ENCODE peak calls at places on chromosome 5, in ten cellular contexts. One of them, this sample, is unnamed.

GRCh38 chr5:134018154-134018985 is 13.6 kb upstream of the VDAC1 start:
- DNase-seq in upper lobe of right lung: no peak
- DNase-seq in bronchial epithelial cell: peak
- DNase-seq in A549: peak
- DNase-seq in spleen: peak
- DNase-seq in fibroblast of lung: peak
- DNase-seq in endothelial cell: no peak
- DNase-seq in astrocyte of the spinal cord: no peak
- DNase-seq in breast epithelium: no peak
- DNase-seq in natural killer cell: no peak
- DNase-seq in this sample: no peak

GRCh38 chr5:116395708-116396203 is 178.9 kb downstream of the SEMA6A start:
- DNase-seq in natural killer cell: no peak
- DNase-seq in astrocyte of the spinal cord: no peak
- DNase-seq in fibroblast of lung: no peak
- DNase-seq in bronchial epithelial cell: no peak
- DNase-seq in upper lobe of right lung: no peak
- DNase-seq in breast epithelium: no peak
- DNase-seq in endothelial cell: no peak
- DNase-seq in A549: no peak
- DNase-seq in spleen: no peak
- DNase-seq in this sample: no peak

GRCh38 chr5:1011226-1011631 is 2.6 kb downstream of the NKD2 start:
- DNase-seq in bronchial epithelial cell: peak
- DNase-seq in spleen: peak
- DNase-seq in endothelial cell: peak
- DNase-seq in natural killer cell: no peak
- DNase-seq in upper lobe of right lung: peak
- DNase-seq in astrocyte of the spinal cord: no peak
- DNase-seq in fibroblast of lung: no peak
- DNase-seq in breast epithelium: no peak
- DNase-seq in A549: peak
- DNase-seq in this sample: peak

GRCh38 chr5:68178579-68178978 is 37.0 kb upstream of the PIK3R1 start:
- DNase-seq in astrocyte of the spinal cord: no peak
- DNase-seq in A549: peak
- DNase-seq in endothelial cell: no peak
- DNase-seq in spleen: no peak
- DNase-seq in upper lobe of right lung: no peak
- DNase-seq in breast epithelium: no peak
- DNase-seq in fibroblast of lung: peak
- DNase-seq in natural killer cell: no peak
- DNase-seq in bronchial epithelial cell: peak
- DNase-seq in this sample: no peak

GRCh38 chr5:174383196-174384178 is 338.0 kb downstream of the NSG2 start:
- DNase-seq in fibroblast of lung: no peak
- DNase-seq in A549: no peak
- DNase-seq in spleen: no peak
- DNase-seq in bronchial epithelial cell: peak
- DNase-seq in astrocyte of the spinal cord: no peak
- DNase-seq in upper lobe of right lung: no peak
- DNase-seq in natural killer cell: no peak
- DNase-seq in endothelial cell: no peak
- DNase-seq in breast epithelium: no peak
- DNase-seq in this sample: no peak

GRCh38 chr5:57650360-57651069 is 167.9 kb upstream of the ACTBL2 start:
- DNase-seq in bronchial epithelial cell: peak
- DNase-seq in spleen: no peak
- DNase-seq in astrocyte of the spinal cord: peak
- DNase-seq in breast epithelium: no peak
- DNase-seq in natural killer cell: no peak
- DNase-seq in fibroblast of lung: peak
- DNase-seq in A549: peak
- DNase-seq in endothelial cell: peak
- DNase-seq in upper lobe of right lung: no peak
- DNase-seq in this sample: peak

GRCh38 chr5:139100825-139101224 is 97.3 kb downstream of the SIL1 start:
- DNase-seq in breast epithelium: no peak
- DNase-seq in astrocyte of the spinal cord: peak
- DNase-seq in A549: peak
- DNase-seq in upper lobe of right lung: no peak
- DNase-seq in endothelial cell: no peak
- DNase-seq in fibroblast of lung: peak
- DNase-seq in natural killer cell: no peak
- DNase-seq in bronchial epithelial cell: peak
- DNase-seq in spleen: no peak
- DNase-seq in this sample: no peak

GRCh38 chr5:122996102-122996501 is 40.4 kb downstream of the PPIC start:
- DNase-seq in A549: no peak
- DNase-seq in astrocyte of the spinal cord: no peak
- DNase-seq in upper lobe of right lung: no peak
- DNase-seq in fibroblast of lung: no peak
- DNase-seq in spleen: no peak
- DNase-seq in endothelial cell: no peak
- DNase-seq in bronchial epithelial cell: no peak
- DNase-seq in natural killer cell: no peak
- DNase-seq in breast epithelium: no peak
- DNase-seq in this sample: no peak

GRCh38 chr5:11023970-11024369 is 262.9 kb upstream of the DAP start:
- DNase-seq in upper lobe of right lung: no peak
- DNase-seq in fibroblast of lung: no peak
- DNase-seq in endothelial cell: no peak
- DNase-seq in breast epithelium: no peak
- DNase-seq in A549: no peak
- DNase-seq in astrocyte of the spinal cord: no peak
- DNase-seq in natural killer cell: no peak
- DNase-seq in spleen: no peak
- DNase-seq in bronchial epithelial cell: no peak
- DNase-seq in this sample: no peak

GRCh38 chr5:67037171-67037570 is 159.4 kb downstream of the CD180 start:
- DNase-seq in astrocyte of the spinal cord: no peak
- DNase-seq in A549: no peak
- DNase-seq in fibroblast of lung: no peak
- DNase-seq in breast epithelium: no peak
- DNase-seq in upper lobe of right lung: no peak
- DNase-seq in bronchial epithelial cell: peak
- DNase-seq in endothelial cell: no peak
- DNase-seq in spleen: no peak
- DNase-seq in natural killer cell: no peak
- DNase-seq in this sample: no peak

GRCh38 chr5:138724470-138725146 is 28.6 kb upstream of the CTNNA1 start:
- DNase-seq in natural killer cell: no peak
- DNase-seq in bronchial epithelial cell: peak
- DNase-seq in upper lobe of right lung: peak
- DNase-seq in endothelial cell: no peak
- DNase-seq in A549: no peak
- DNase-seq in astrocyte of the spinal cord: no peak
- DNase-seq in spleen: no peak
- DNase-seq in fibroblast of lung: no peak
- DNase-seq in breast epithelium: peak
- DNase-seq in this sample: no peak

GRCh38 chr5:129094924-129095797 is 612 bp downstream of the ISOC1 start:
- DNase-seq in bronchial epithelial cell: peak
- DNase-seq in spleen: peak
- DNase-seq in astrocyte of the spinal cord: no peak
- DNase-seq in natural killer cell: peak
- DNase-seq in A549: peak
- DNase-seq in endothelial cell: peak
- DNase-seq in breast epithelium: peak
- DNase-seq in upper lobe of right lung: peak
- DNase-seq in fibroblast of lung: peak
- DNase-seq in this sample: peak
- TF ChIP-seq CTCF in bronchial epithelial cell: peak
- TF ChIP-seq CTCF in spleen: no peak
- TF ChIP-seq CTCF in astrocyte of the spinal cord: no peak
- TF ChIP-seq CTCF in natural killer cell: no peak
- TF ChIP-seq CTCF in A549: peak
- TF ChIP-seq CTCF in endothelial cell: peak
- TF ChIP-seq CTCF in breast epithelium: no peak
- TF ChIP-seq CTCF in upper lobe of right lung: peak
- TF ChIP-seq CTCF in fibroblast of lung: peak
- TF ChIP-seq CTCF in this sample: peak

DNA sequence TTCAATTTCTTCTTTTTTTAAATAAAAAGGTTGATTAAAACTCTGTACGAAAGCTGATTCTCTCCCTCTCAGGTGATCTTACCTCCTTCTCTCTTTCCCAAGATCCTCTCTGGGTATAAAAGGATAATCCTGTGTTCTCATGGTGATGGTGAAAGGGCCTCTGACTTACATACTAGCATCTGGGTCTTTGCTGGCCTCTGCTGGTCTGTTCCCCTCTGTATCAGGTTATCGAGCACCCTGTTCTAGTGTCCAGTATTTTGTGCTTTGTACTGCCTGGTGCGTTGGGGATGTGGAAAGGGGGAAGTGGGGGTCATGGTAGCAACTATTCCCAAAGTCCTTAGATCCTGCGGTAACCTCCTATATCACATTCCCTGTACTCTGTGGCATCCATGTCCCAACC is 328.9 kb downstream of the NR2F1-AS1 start:
- DNase-seq in endothelial cell: no peak
- DNase-seq in spleen: no peak
- DNase-seq in astrocyte of the spinal cord: no peak
- DNase-seq in A549: peak
- DNase-seq in natural killer cell: no peak
- DNase-seq in breast epithelium: no peak
- DNase-seq in bronchial epithelial cell: no peak
- DNase-seq in fibroblast of lung: peak
- DNase-seq in upper lobe of right lung: no peak
- DNase-seq in this sample: no peak
- TF ChIP-seq CTCF in endothelial cell: no peak
- TF ChIP-seq CTCF in spleen: no peak
- TF ChIP-seq CTCF in astrocyte of the spinal cord: peak
- TF ChIP-seq CTCF in A549: no peak
- TF ChIP-seq CTCF in natural killer cell: no peak
- TF ChIP-seq CTCF in breast epithelium: no peak
- TF ChIP-seq CTCF in bronchial epithelial cell: no peak
- TF ChIP-seq CTCF in fibroblast of lung: no peak
- TF ChIP-seq CTCF in upper lobe of right lung: no peak
- TF ChIP-seq CTCF in this sample: no peak

DNA sequence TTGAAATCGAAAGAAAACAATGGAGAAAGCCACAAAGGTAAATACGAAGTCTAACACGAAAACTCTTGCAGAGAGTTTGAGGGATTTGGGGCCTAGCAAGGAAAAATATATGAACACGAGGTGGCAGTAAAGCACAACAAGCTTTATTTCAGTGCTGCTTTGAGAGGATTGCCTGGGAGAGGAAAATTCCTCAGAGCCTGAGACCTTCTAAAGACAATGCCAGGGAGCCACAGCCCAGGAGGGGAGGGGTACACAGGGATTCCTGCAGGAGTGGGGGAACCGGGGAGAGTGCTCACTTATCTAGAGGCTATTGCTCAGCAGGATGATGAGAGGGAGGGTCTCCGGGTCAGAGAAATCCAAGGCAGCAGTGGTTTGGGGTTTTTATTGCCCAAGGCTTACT is 134.9 kb upstream of the ADCY2 start:
- DNase-seq in natural killer cell: no peak
- DNase-seq in spleen: no peak
- DNase-seq in astrocyte of the spinal cord: peak
- DNase-seq in bronchial epithelial cell: peak
- DNase-seq in breast epithelium: no peak
- DNase-seq in A549: peak
- DNase-seq in fibroblast of lung: peak
- DNase-seq in endothelial cell: peak
- DNase-seq in upper lobe of right lung: no peak
- DNase-seq in this sample: peak
- TF ChIP-seq CTCF in natural killer cell: no peak
- TF ChIP-seq CTCF in spleen: no peak
- TF ChIP-seq CTCF in astrocyte of the spinal cord: peak
- TF ChIP-seq CTCF in bronchial epithelial cell: peak
- TF ChIP-seq CTCF in breast epithelium: peak
- TF ChIP-seq CTCF in A549: peak
- TF ChIP-seq CTCF in fibroblast of lung: peak
- TF ChIP-seq CTCF in endothelial cell: peak
- TF ChIP-seq CTCF in upper lobe of right lung: peak
- TF ChIP-seq CTCF in this sample: peak

GRCh38 chr5:158679221-158679641 is 420.5 kb downstream of the EBF1 start:
- DNase-seq in upper lobe of right lung: no peak
- DNase-seq in A549: no peak
- DNase-seq in spleen: no peak
- DNase-seq in astrocyte of the spinal cord: no peak
- DNase-seq in bronchial epithelial cell: no peak
- DNase-seq in breast epithelium: no peak
- DNase-seq in natural killer cell: no peak
- DNase-seq in endothelial cell: no peak
- DNase-seq in fibroblast of lung: no peak
- DNase-seq in this sample: no peak

GRCh38 chr5:158682631-158683030 is 417.1 kb downstream of the EBF1 start:
- DNase-seq in astrocyte of the spinal cord: no peak
- DNase-seq in natural killer cell: no peak
- DNase-seq in A549: no peak
- DNase-seq in upper lobe of right lung: no peak
- DNase-seq in bronchial epithelial cell: no peak
- DNase-seq in fibroblast of lung: no peak
- DNase-seq in breast epithelium: no peak
- DNase-seq in endothelial cell: no peak
- DNase-seq in spleen: no peak
- DNase-seq in this sample: no peak

GRCh38 chr5:158677490-158677838 is 422.3 kb downstream of the EBF1 start:
- DNase-seq in spleen: no peak
- DNase-seq in natural killer cell: no peak
- DNase-seq in A549: no peak
- DNase-seq in fibroblast of lung: no peak
- DNase-seq in astrocyte of the spinal cord: no peak
- DNase-seq in upper lobe of right lung: no peak
- DNase-seq in breast epithelium: no peak
- DNase-seq in bronchial epithelial cell: no peak
- DNase-seq in endothelial cell: no peak
- DNase-seq in this sample: no peak

DNA sequence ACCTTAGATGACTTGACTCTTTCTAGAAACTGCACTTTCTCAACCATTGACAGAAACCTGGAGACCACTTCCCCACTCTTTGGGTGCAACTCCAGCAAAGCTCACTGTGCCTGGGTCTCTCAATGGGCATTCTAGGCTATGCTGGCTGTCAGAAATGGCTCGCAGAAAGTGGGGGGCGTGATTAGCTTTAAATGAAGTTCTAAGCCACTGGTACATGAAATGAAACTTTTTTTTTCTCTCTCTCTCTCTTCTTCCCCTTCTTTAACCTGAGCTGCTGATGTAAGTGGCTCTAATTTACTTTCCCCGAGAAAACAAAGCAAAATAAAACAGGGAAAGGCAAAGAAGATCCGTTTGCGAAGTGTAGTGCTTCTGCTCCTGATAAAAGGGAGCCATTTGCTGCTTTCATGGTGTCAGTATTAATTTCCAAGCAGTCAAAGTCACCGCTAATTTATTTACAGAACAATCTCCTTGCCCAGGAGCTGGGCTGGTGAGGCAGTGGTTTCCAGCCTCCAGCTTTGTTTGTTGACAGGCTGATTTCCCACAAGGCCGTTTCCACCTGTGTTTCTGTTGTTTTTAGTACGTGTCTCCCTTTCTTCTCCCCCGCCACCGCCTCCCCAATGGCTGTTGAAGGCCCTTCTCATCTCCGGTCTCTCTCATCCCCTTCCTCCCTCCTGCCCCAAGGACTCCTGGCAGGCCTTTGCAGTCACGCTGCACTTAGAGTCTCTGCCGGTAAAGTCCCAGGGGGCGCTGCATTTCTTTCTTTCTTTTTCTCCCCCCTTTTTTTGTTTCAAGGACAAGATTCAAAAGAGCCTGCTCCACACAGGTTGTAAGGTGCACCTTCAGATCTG is 422.9 kb downstream of the EBF1 start:
- DNase-seq in natural killer cell: no peak
- DNase-seq in upper lobe of right lung: no peak
- DNase-seq in breast epithelium: no peak
- DNase-seq in A549: no peak
- DNase-seq in astrocyte of the spinal cord: no peak
- DNase-seq in bronchial epithelial cell: no peak
- DNase-seq in spleen: peak
- DNase-seq in endothelial cell: peak
- DNase-seq in fibroblast of lung: no peak
- DNase-seq in this sample: no peak
- TF ChIP-seq CTCF in natural killer cell: no peak
- TF ChIP-seq CTCF in upper lobe of right lung: no peak
- TF ChIP-seq CTCF in breast epithelium: no peak
- TF ChIP-seq CTCF in A549: peak
- TF ChIP-seq CTCF in astrocyte of the spinal cord: no peak
- TF ChIP-seq CTCF in bronchial epithelial cell: no peak
- TF ChIP-seq CTCF in spleen: peak
- TF ChIP-seq CTCF in endothelial cell: peak
- TF ChIP-seq CTCF in fibroblast of lung: no peak
- TF ChIP-seq CTCF in this sample: peak